ENCODE peak calls at places on chromosomes 5 and 9, in six cellular contexts. One of them, this sample, is unnamed.

GRCh38 chr5:139251281-139251687 is 42.3 kb upstream of the MATR3 start:
- DNase-seq in activated CD8-positive, alpha-beta memory T cell treated with anti-CD3 and anti-CD28 coated beads for 24 hours: no peak
- DNase-seq in kidney glomerular epithelial cell: no peak
- DNase-seq in fibroblast of pulmonary artery: no peak
- DNase-seq in AML-193: no peak
- DNase-seq in stimulated activated CD4-positive, alpha-beta T cell treated with anti-CD3 and anti-CD28 coated beads, Interleukin-2, amount 100 ng/mL, for 48 hours: no peak
- DNase-seq in this sample: no peak

GRCh38 chr5:149203896-149204544 is 62.7 kb downstream of the ABLIM3 start:
- DNase-seq in kidney glomerular epithelial cell: no peak
- DNase-seq in fibroblast of pulmonary artery: peak; percentile 38
- DNase-seq in activated CD8-positive, alpha-beta memory T cell treated with anti-CD3 and anti-CD28 coated beads for 24 hours: no peak
- DNase-seq in stimulated activated CD4-positive, alpha-beta T cell treated with anti-CD3 and anti-CD28 coated beads, Interleukin-2, amount 100 ng/mL, for 48 hours: no peak
- DNase-seq in AML-193: no peak
- DNase-seq in this sample: no peak

GRCh38 chr9:126591083-126591482 is 22.6 kb upstream of the LMX1B start:
- DNase-seq in AML-193: no peak
- DNase-seq in fibroblast of pulmonary artery: no peak
- DNase-seq in stimulated activated CD4-positive, alpha-beta T cell treated with anti-CD3 and anti-CD28 coated beads, Interleukin-2, amount 100 ng/mL, for 48 hours: no peak
- DNase-seq in kidney glomerular epithelial cell: no peak
- DNase-seq in activated CD8-positive, alpha-beta memory T cell treated with anti-CD3 and anti-CD28 coated beads for 24 hours: no peak
- DNase-seq in this sample: no peak

GRCh38 chr5:34452170-34452828 is 203.8 kb upstream of the RAI14 start:
- DNase-seq in activated CD8-positive, alpha-beta memory T cell treated with anti-CD3 and anti-CD28 coated beads for 24 hours: no peak
- DNase-seq in stimulated activated CD4-positive, alpha-beta T cell treated with anti-CD3 and anti-CD28 coated beads, Interleukin-2, amount 100 ng/mL, for 48 hours: no peak
- DNase-seq in AML-193: peak; percentile 6
- DNase-seq in fibroblast of pulmonary artery: peak; percentile 37
- DNase-seq in kidney glomerular epithelial cell: no peak
- DNase-seq in this sample: no peak

GRCh38 chr5:171152382-171152781 is 156.7 kb upstream of the TLX3 start:
- DNase-seq in AML-193: no peak
- DNase-seq in fibroblast of pulmonary artery: peak; percentile 41
- DNase-seq in activated CD8-positive, alpha-beta memory T cell treated with anti-CD3 and anti-CD28 coated beads for 24 hours: no peak
- DNase-seq in kidney glomerular epithelial cell: no peak
- DNase-seq in stimulated activated CD4-positive, alpha-beta T cell treated with anti-CD3 and anti-CD28 coated beads, Interleukin-2, amount 100 ng/mL, for 48 hours: no peak
- DNase-seq in this sample: no peak

GRCh38 chr5:57267796-57268195 is 93.9 kb downstream of the GPBP1 start:
- DNase-seq in activated CD8-positive, alpha-beta memory T cell treated with anti-CD3 and anti-CD28 coated beads for 24 hours: no peak
- DNase-seq in kidney glomerular epithelial cell: no peak
- DNase-seq in fibroblast of pulmonary artery: no peak
- DNase-seq in stimulated activated CD4-positive, alpha-beta T cell treated with anti-CD3 and anti-CD28 coated beads, Interleukin-2, amount 100 ng/mL, for 48 hours: no peak
- DNase-seq in AML-193: no peak
- DNase-seq in this sample: no peak

GRCh38 chr5:109855056-109855455 is 165.3 kb downstream of the MAN2A1 start:
- DNase-seq in kidney glomerular epithelial cell: peak; percentile 5
- DNase-seq in stimulated activated CD4-positive, alpha-beta T cell treated with anti-CD3 and anti-CD28 coated beads, Interleukin-2, amount 100 ng/mL, for 48 hours: no peak
- DNase-seq in AML-193: no peak
- DNase-seq in activated CD8-positive, alpha-beta memory T cell treated with anti-CD3 and anti-CD28 coated beads for 24 hours: no peak
- DNase-seq in fibroblast of pulmonary artery: no peak
- DNase-seq in this sample: no peak

GRCh38 chr5:83711982-83712601 is 8.6 kb downstream of the HAPLN1 start:
- DNase-seq in AML-193: peak; percentile 16
- DNase-seq in activated CD8-positive, alpha-beta memory T cell treated with anti-CD3 and anti-CD28 coated beads for 24 hours: no peak
- DNase-seq in fibroblast of pulmonary artery: peak; percentile 66
- DNase-seq in stimulated activated CD4-positive, alpha-beta T cell treated with anti-CD3 and anti-CD28 coated beads, Interleukin-2, amount 100 ng/mL, for 48 hours: peak; percentile 37
- DNase-seq in kidney glomerular epithelial cell: peak; percentile 36
- DNase-seq in this sample: no peak

GRCh38 chr5:60529001-60529400 is 171.0 kb downstream of the DEPDC1B start:
- DNase-seq in activated CD8-positive, alpha-beta memory T cell treated with anti-CD3 and anti-CD28 coated beads for 24 hours: no peak
- DNase-seq in AML-193: no peak
- DNase-seq in stimulated activated CD4-positive, alpha-beta T cell treated with anti-CD3 and anti-CD28 coated beads, Interleukin-2, amount 100 ng/mL, for 48 hours: no peak
- DNase-seq in fibroblast of pulmonary artery: no peak
- DNase-seq in kidney glomerular epithelial cell: no peak
- DNase-seq in this sample: no peak

GRCh38 chr5:110618941-110619340 is 107.5 kb downstream of the TMEM232 start:
- DNase-seq in activated CD8-positive, alpha-beta memory T cell treated with anti-CD3 and anti-CD28 coated beads for 24 hours: no peak
- DNase-seq in AML-193: no peak
- DNase-seq in kidney glomerular epithelial cell: no peak
- DNase-seq in stimulated activated CD4-positive, alpha-beta T cell treated with anti-CD3 and anti-CD28 coated beads, Interleukin-2, amount 100 ng/mL, for 48 hours: no peak
- DNase-seq in fibroblast of pulmonary artery: no peak
- DNase-seq in this sample: no peak

GRCh38 chr5:74372502-74373445 is 267.8 kb downstream of the ENC1 start:
- DNase-seq in AML-193: no peak
- DNase-seq in activated CD8-positive, alpha-beta memory T cell treated with anti-CD3 and anti-CD28 coated beads for 24 hours: no peak
- DNase-seq in stimulated activated CD4-positive, alpha-beta T cell treated with anti-CD3 and anti-CD28 coated beads, Interleukin-2, amount 100 ng/mL, for 48 hours: no peak
- DNase-seq in fibroblast of pulmonary artery: no peak
- DNase-seq in kidney glomerular epithelial cell: no peak
- DNase-seq in this sample: no peak

GRCh38 chr5:71695069-71695468 is 24.0 kb upstream of the CARTPT start:
- DNase-seq in activated CD8-positive, alpha-beta memory T cell treated with anti-CD3 and anti-CD28 coated beads for 24 hours: no peak
- DNase-seq in AML-193: no peak
- DNase-seq in stimulated activated CD4-positive, alpha-beta T cell treated with anti-CD3 and anti-CD28 coated beads, Interleukin-2, amount 100 ng/mL, for 48 hours: no peak
- DNase-seq in fibroblast of pulmonary artery: no peak
- DNase-seq in kidney glomerular epithelial cell: no peak
- DNase-seq in this sample: no peak

GRCh38 chr5:52950686-52951085 is 38.5 kb upstream of the ITGA2 start:
- DNase-seq in kidney glomerular epithelial cell: no peak
- DNase-seq in fibroblast of pulmonary artery: no peak
- DNase-seq in activated CD8-positive, alpha-beta memory T cell treated with anti-CD3 and anti-CD28 coated beads for 24 hours: no peak
- DNase-seq in AML-193: no peak
- DNase-seq in stimulated activated CD4-positive, alpha-beta T cell treated with anti-CD3 and anti-CD28 coated beads, Interleukin-2, amount 100 ng/mL, for 48 hours: no peak
- DNase-seq in this sample: no peak

GRCh38 chr5:146521403-146522106 is 5.6 kb upstream of the GPR151 start:
- DNase-seq in stimulated activated CD4-positive, alpha-beta T cell treated with anti-CD3 and anti-CD28 coated beads, Interleukin-2, amount 100 ng/mL, for 48 hours: no peak
- DNase-seq in kidney glomerular epithelial cell: no peak
- DNase-seq in activated CD8-positive, alpha-beta memory T cell treated with anti-CD3 and anti-CD28 coated beads for 24 hours: no peak
- DNase-seq in AML-193: no peak
- DNase-seq in fibroblast of pulmonary artery: no peak
- DNase-seq in this sample: no peak